ENCODE peak calls at places on chromosomes 6 and 20, in ten cellular contexts. One of them, this sample, is unnamed.

GRCh38 chr20:53080412-53080962 is 108.3 kb downstream of the TSHZ2 start:
- DNase-seq in fibroblast of mammary gland: no peak
- DNase-seq in glutamatergic neuron: no peak
- DNase-seq in psoas muscle: no peak
- DNase-seq in astrocyte of the spinal cord: no peak
- DNase-seq in HL-60: no peak
- DNase-seq in GM13976: no peak
- DNase-seq in AG04450: no peak
- DNase-seq in IMR-90: no peak
- DNase-seq in cardiac fibroblast: no peak
- DNase-seq in this sample: no peak

GRCh38 chr20:24948939-24949679 is at the start of gene CST7:
- DNase-seq in fibroblast of mammary gland: no peak
- DNase-seq in glutamatergic neuron: no peak
- DNase-seq in psoas muscle: no peak
- DNase-seq in astrocyte of the spinal cord: no peak
- DNase-seq in HL-60: peak
- DNase-seq in GM13976: peak
- DNase-seq in AG04450: no peak
- DNase-seq in IMR-90: no peak
- DNase-seq in cardiac fibroblast: peak
- DNase-seq in this sample: no peak

GRCh38 chr6:20866940-20867630 is 332.8 kb downstream of the CDKAL1 start:
- DNase-seq in fibroblast of mammary gland: peak
- DNase-seq in glutamatergic neuron: no peak
- DNase-seq in psoas muscle: no peak
- DNase-seq in astrocyte of the spinal cord: peak
- DNase-seq in HL-60: no peak
- DNase-seq in GM13976: no peak
- DNase-seq in AG04450: no peak
- DNase-seq in IMR-90: peak
- DNase-seq in cardiac fibroblast: peak
- DNase-seq in this sample: no peak

GRCh38 chr6:8743146-8743745 is 307.9 kb upstream of the SLC35B3 start:
- DNase-seq in fibroblast of mammary gland: no peak
- DNase-seq in glutamatergic neuron: no peak
- DNase-seq in psoas muscle: no peak
- DNase-seq in astrocyte of the spinal cord: no peak
- DNase-seq in HL-60: peak
- DNase-seq in GM13976: peak
- DNase-seq in AG04450: no peak
- DNase-seq in IMR-90: no peak
- DNase-seq in cardiac fibroblast: no peak
- DNase-seq in this sample: no peak

GRCh38 chr6:31208506-31208905 is 38.0 kb upstream of the POU5F1 start:
- DNase-seq in fibroblast of mammary gland: no peak
- DNase-seq in glutamatergic neuron: no peak
- DNase-seq in psoas muscle: no peak
- DNase-seq in astrocyte of the spinal cord: no peak
- DNase-seq in HL-60: no peak
- DNase-seq in GM13976: no peak
- DNase-seq in AG04450: no peak
- DNase-seq in IMR-90: no peak
- DNase-seq in cardiac fibroblast: no peak
- DNase-seq in this sample: no peak

GRCh38 chr6:89489078-89489477 is 56.1 kb downstream of the ANKRD6 start:
- DNase-seq in fibroblast of mammary gland: no peak
- DNase-seq in glutamatergic neuron: no peak
- DNase-seq in psoas muscle: no peak
- DNase-seq in astrocyte of the spinal cord: no peak
- DNase-seq in HL-60: no peak
- DNase-seq in GM13976: no peak
- DNase-seq in AG04450: no peak
- DNase-seq in IMR-90: no peak
- DNase-seq in cardiac fibroblast: no peak
- DNase-seq in this sample: no peak

GRCh38 chr6:14542670-14543366 is 425.2 kb downstream of the CD83 start:
- DNase-seq in fibroblast of mammary gland: peak
- DNase-seq in glutamatergic neuron: no peak
- DNase-seq in psoas muscle: no peak
- DNase-seq in astrocyte of the spinal cord: peak
- DNase-seq in HL-60: no peak
- DNase-seq in GM13976: peak
- DNase-seq in AG04450: peak
- DNase-seq in IMR-90: peak
- DNase-seq in cardiac fibroblast: peak
- DNase-seq in this sample: no peak

GRCh38 chr6:55410674-55411073 is 83.4 kb downstream of the GFRAL start:
- DNase-seq in fibroblast of mammary gland: no peak
- DNase-seq in glutamatergic neuron: no peak
- DNase-seq in psoas muscle: no peak
- DNase-seq in astrocyte of the spinal cord: no peak
- DNase-seq in HL-60: no peak
- DNase-seq in GM13976: no peak
- DNase-seq in AG04450: no peak
- DNase-seq in IMR-90: no peak
- DNase-seq in cardiac fibroblast: no peak
- DNase-seq in this sample: no peak

GRCh38 chr20:63155266-63156165 is 60.4 kb downstream of the YTHDF1 start:
- DNase-seq in fibroblast of mammary gland: no peak
- DNase-seq in glutamatergic neuron: peak
- DNase-seq in psoas muscle: peak
- DNase-seq in astrocyte of the spinal cord: no peak
- DNase-seq in HL-60: no peak
- DNase-seq in GM13976: no peak
- DNase-seq in AG04450: no peak
- DNase-seq in IMR-90: no peak
- DNase-seq in cardiac fibroblast: no peak
- DNase-seq in this sample: no peak

DNA sequence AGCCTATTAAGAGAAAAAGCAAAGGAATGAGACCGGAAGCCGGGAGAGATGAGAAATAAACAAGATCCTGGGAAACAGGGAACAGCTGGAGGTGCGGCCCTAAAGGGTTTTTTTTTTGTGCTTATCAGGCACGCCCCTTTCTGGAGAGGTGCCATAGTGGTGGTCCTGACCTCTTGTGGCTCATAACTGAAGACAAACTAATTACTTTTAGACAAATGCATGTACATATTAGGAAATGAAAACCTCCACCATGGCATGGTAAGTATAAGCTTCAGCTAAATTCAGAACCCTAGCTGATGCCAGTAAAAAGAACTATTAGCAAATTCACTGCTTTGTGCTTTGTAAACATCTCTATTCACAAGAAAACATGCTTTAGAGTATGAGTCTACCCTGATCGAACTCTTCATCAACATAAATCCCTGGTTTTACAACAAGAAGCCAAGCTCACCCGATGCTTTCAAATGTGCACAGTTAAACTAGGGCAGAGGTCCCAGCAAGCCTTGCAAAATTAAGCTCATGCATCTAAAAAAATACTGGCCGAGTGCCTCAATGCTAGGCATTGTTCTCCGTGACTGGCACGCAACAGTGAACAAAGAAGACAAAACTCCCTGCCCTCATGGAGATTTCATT is 96.4 kb upstream of the MRPS10 start:
- DNase-seq in fibroblast of mammary gland: peak
- DNase-seq in glutamatergic neuron: no peak
- DNase-seq in psoas muscle: no peak
- DNase-seq in astrocyte of the spinal cord: peak
- DNase-seq in HL-60: no peak
- DNase-seq in GM13976: no peak
- DNase-seq in AG04450: peak
- DNase-seq in IMR-90: peak
- DNase-seq in cardiac fibroblast: peak
- DNase-seq in this sample: no peak
- TF ChIP-seq CTCF in fibroblast of mammary gland: no peak
- TF ChIP-seq CTCF in glutamatergic neuron: no peak
- TF ChIP-seq CTCF in psoas muscle: no peak
- TF ChIP-seq CTCF in astrocyte of the spinal cord: no peak
- TF ChIP-seq CTCF in HL-60: no peak
- TF ChIP-seq CTCF in GM13976: no peak
- TF ChIP-seq CTCF in AG04450: peak
- TF ChIP-seq CTCF in IMR-90: no peak
- TF ChIP-seq CTCF in cardiac fibroblast: no peak
- TF ChIP-seq CTCF in this sample: no peak

GRCh38 chr6:107185570-107185969 is 70.3 kb upstream of the BEND3 start:
- DNase-seq in fibroblast of mammary gland: peak
- DNase-seq in glutamatergic neuron: peak
- DNase-seq in psoas muscle: no peak
- DNase-seq in astrocyte of the spinal cord: peak
- DNase-seq in HL-60: no peak
- DNase-seq in GM13976: no peak
- DNase-seq in AG04450: no peak
- DNase-seq in IMR-90: peak
- DNase-seq in cardiac fibroblast: peak
- DNase-seq in this sample: no peak
- TF ChIP-seq CTCF in fibroblast of mammary gland: peak
- TF ChIP-seq CTCF in glutamatergic neuron: no peak
- TF ChIP-seq CTCF in psoas muscle: no peak
- TF ChIP-seq CTCF in astrocyte of the spinal cord: peak
- TF ChIP-seq CTCF in HL-60: no peak
- TF ChIP-seq CTCF in GM13976: no peak
- TF ChIP-seq CTCF in AG04450: peak
- TF ChIP-seq CTCF in IMR-90: no peak
- TF ChIP-seq CTCF in cardiac fibroblast: no peak
- TF ChIP-seq CTCF in this sample: no peak

GRCh38 chr20:43571310-43571709 is 12.5 kb downstream of the SGK2 start:
- DNase-seq in fibroblast of mammary gland: no peak
- DNase-seq in glutamatergic neuron: no peak
- DNase-seq in psoas muscle: no peak
- DNase-seq in astrocyte of the spinal cord: no peak
- DNase-seq in HL-60: no peak
- DNase-seq in GM13976: no peak
- DNase-seq in AG04450: no peak
- DNase-seq in IMR-90: no peak
- DNase-seq in cardiac fibroblast: no peak
- DNase-seq in this sample: no peak
- TF ChIP-seq CTCF in fibroblast of mammary gland: no peak
- TF ChIP-seq CTCF in glutamatergic neuron: no peak
- TF ChIP-seq CTCF in psoas muscle: no peak
- TF ChIP-seq CTCF in astrocyte of the spinal cord: no peak
- TF ChIP-seq CTCF in HL-60: no peak
- TF ChIP-seq CTCF in GM13976: no peak
- TF ChIP-seq CTCF in AG04450: no peak
- TF ChIP-seq CTCF in IMR-90: no peak
- TF ChIP-seq CTCF in cardiac fibroblast: no peak
- TF ChIP-seq CTCF in this sample: no peak

DNA sequence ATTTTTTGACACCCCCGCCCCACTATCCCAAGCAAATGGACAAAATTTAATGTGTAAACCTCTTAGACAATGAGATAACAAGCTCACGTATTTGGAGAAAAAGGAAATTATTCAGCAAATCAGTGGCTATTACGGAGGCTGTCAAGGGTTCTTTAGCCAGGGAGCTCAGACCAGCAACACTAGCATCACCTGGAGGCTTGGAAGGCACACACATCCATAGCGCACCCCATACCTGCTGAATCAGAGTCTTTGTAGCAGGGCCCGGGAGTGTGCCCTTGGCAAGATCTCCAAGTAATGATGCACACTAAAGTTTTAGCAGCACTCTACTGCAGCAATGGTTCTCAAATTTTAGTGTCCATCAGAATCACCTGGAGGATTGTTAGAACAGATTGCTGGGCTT is 223.2 kb upstream of the BTBD3 start:
- DNase-seq in fibroblast of mammary gland: no peak
- DNase-seq in glutamatergic neuron: no peak
- DNase-seq in psoas muscle: no peak
- DNase-seq in astrocyte of the spinal cord: no peak
- DNase-seq in HL-60: no peak
- DNase-seq in GM13976: no peak
- DNase-seq in AG04450: no peak
- DNase-seq in IMR-90: no peak
- DNase-seq in cardiac fibroblast: no peak
- DNase-seq in this sample: no peak
- TF ChIP-seq CTCF in fibroblast of mammary gland: no peak
- TF ChIP-seq CTCF in glutamatergic neuron: no peak
- TF ChIP-seq CTCF in psoas muscle: no peak
- TF ChIP-seq CTCF in astrocyte of the spinal cord: no peak
- TF ChIP-seq CTCF in HL-60: no peak
- TF ChIP-seq CTCF in GM13976: no peak
- TF ChIP-seq CTCF in AG04450: no peak
- TF ChIP-seq CTCF in IMR-90: no peak
- TF ChIP-seq CTCF in cardiac fibroblast: no peak
- TF ChIP-seq CTCF in this sample: no peak

DNA sequence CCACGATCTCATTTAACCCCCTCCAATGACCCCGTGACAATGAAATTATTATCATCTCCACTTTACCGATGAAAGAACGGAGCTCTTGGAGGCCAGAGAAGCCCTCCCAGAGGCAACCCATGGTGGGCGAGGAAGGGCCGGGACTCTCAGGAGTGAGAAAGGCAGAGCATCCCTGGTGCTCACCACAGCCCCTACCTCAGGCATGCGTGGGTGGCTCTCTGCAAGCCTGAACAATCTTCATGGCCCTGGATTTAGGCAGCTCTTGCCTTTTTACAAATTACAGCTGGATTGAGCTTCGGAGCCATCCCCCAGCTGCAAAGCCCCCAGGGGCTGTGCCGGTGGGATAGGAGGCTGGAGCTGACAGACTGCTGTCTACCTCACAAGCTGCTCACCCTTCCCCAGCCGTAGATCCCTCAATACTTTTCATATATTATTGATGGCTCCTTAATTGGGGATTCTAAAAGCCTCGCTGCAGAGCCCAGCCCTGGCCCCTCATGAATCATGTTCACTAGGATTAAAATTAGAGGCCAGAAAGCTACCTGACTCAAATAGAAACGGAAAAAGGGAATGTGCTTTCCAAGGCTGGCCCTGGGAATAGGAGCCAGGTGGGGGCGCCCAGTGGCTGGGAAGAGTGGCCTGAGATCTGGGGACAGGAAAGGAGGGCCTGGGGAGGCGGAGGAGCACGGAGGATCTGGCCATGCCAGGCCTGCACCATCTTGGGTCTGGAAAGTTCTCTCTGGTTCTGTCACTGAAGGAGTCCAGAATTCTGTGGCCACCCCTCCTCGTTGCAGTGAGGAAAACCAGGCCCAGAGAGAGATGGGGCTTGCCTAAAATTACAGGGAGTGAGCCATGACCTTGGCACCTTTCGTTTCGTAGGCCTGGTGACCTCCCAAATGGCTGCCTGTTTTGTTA is 29.1 kb downstream of the CPNE5 start:
- DNase-seq in fibroblast of mammary gland: no peak
- DNase-seq in glutamatergic neuron: no peak
- DNase-seq in psoas muscle: no peak
- DNase-seq in astrocyte of the spinal cord: no peak
- DNase-seq in HL-60: no peak
- DNase-seq in GM13976: no peak
- DNase-seq in AG04450: no peak
- DNase-seq in IMR-90: no peak
- DNase-seq in cardiac fibroblast: no peak
- DNase-seq in this sample: no peak
- TF ChIP-seq CTCF in fibroblast of mammary gland: no peak
- TF ChIP-seq CTCF in glutamatergic neuron: no peak
- TF ChIP-seq CTCF in psoas muscle: no peak
- TF ChIP-seq CTCF in astrocyte of the spinal cord: peak
- TF ChIP-seq CTCF in HL-60: no peak
- TF ChIP-seq CTCF in GM13976: no peak
- TF ChIP-seq CTCF in AG04450: no peak
- TF ChIP-seq CTCF in IMR-90: no peak
- TF ChIP-seq CTCF in cardiac fibroblast: peak
- TF ChIP-seq CTCF in this sample: no peak